ENCODE peak calls at places on chromosomes 16 and 17, in four cellular contexts. Q is HepG2, X is WTC11, F is A549. V is an unnamed sample.

GRCh38 chr17:17231621-17232302 is 5.2 kb downstream of the FLCN start:
- DNase-seq in Q (no peak), X (no peak), F (no peak), V (no peak)

GRCh38 chr16:22861585-22861984 is 47.6 kb downstream of the HS3ST2 start:
- DNase-seq in Q (no peak), X (no peak), F (no peak), V (no peak)

GRCh38 chr17:75077490-75078096 is 10.2 kb upstream of the SLC16A5 start:
- DNase-seq in Q (no peak), X (peak), F (no peak), V (no peak)

GRCh38 chr17:48543854-48544355 is 1.0 kb downstream of the HOXB2 start:
- DNase-seq in Q (no peak), X (no peak), F (no peak), V (no peak)

GRCh38 chr16:2467301-2468141 is 3.6 kb upstream of the NTN3 start:
- DNase-seq in Q (no peak), X (peak), F (peak), V (no peak)

GRCh38 chr16:21982108-21982507 is 18.8 kb downstream of the PDZD9 start:
- DNase-seq in Q (no peak), X (no peak), F (no peak), V (no peak)

GRCh38 chr17:50774225-50774803 is 7.0 kb upstream of the ANKRD40CL start:
- DNase-seq in Q (no peak), X (no peak), F (no peak), V (no peak)

GRCh38 chr16:11465675-11466074 is 120.4 kb downstream of the RMI2 start:
- DNase-seq in Q (no peak), X (no peak), F (no peak), V (no peak)

GRCh38 chr17:8954339-8954738 is 11.2 kb downstream of the PIK3R5 start:
- DNase-seq in Q (no peak), X (peak), F (no peak), V (no peak)

GRCh38 chr16:30397776-30398659 is 2.8 kb downstream of the ZNF48 start:
- DNase-seq in Q (no peak), X (no peak), F (no peak), V (no peak)

GRCh38 chr16:22428654-22429053 is 54.2 kb upstream of the CDR2 start:
- DNase-seq in Q (no peak), X (no peak), F (no peak), V (no peak)

GRCh38 chr17:35244345-35245195 is 1.7 kb downstream of the SLFN5 start:
- DNase-seq in Q (peak), X (peak), F (peak), V (peak)

GRCh38 chr17:60248618-60249516 is 99.1 kb downstream of the CA4 start:
- DNase-seq in Q (no peak), X (no peak), F (no peak), V (no peak)

GRCh38 chr16:8583712-8584111 is 6.6 kb downstream of the TMEM114 start:
- DNase-seq in Q (no peak), X (peak), F (no peak), V (peak)

GRCh38 chr16:75219838-75220237 is 1.1 kb downstream of the CTRB1 start:
- DNase-seq in Q (no peak), X (no peak), F (no peak), V (no peak)

GRCh38 chr16:68253721-68254120 is 8.5 kb downstream of the PLA2G15 start:
- DNase-seq in Q (peak), X (no peak), F (no peak), V (no peak)

GRCh38 chr17:52378860-52379259 is 220.3 kb upstream of the CA10 start:
- DNase-seq in Q (peak), X (no peak), F (no peak), V (no peak)

GRCh38 chr16:67943619-67944503 is at the start of gene LCAT:
- DNase-seq in Q (peak), X (no peak), F (no peak), V (peak)

GRCh38 chr16:1237990-1238389 is 2.5 kb upstream of the TPSAB1 start:
- DNase-seq in Q (no peak), X (no peak), F (no peak), V (no peak)

GRCh38 chr17:6153416-6153815 is 83.2 kb downstream of the WSCD1 start:
- DNase-seq in Q (no peak), X (no peak), F (no peak), V (no peak)

GRCh38 chr16:29702307-29702706 is 23.3 kb downstream of the QPRT start:
- DNase-seq in Q (no peak), X (no peak), F (no peak), V (no peak)

GRCh38 chr16:69935740-69936139 is 15.4 kb upstream of the CLEC18A start:
- DNase-seq in Q (no peak), X (no peak), F (no peak), V (no peak)
- TF ChIP-seq NR3C1 in Q (no peak), X (no peak), F (no peak), V (no peak)

GRCh38 chr17:42577140-42577531 is 393 bp downstream of the PSMC3IP start:
- DNase-seq in Q (no peak), X (no peak), F (no peak), V (no peak)
- TF ChIP-seq NR3C1 in Q (no peak), X (no peak), F (no peak), V (no peak)

GRCh38 chr16:86609115-86609514 is 30.8 kb downstream of the FOXL1 start:
- DNase-seq in Q (no peak), X (no peak), F (peak), V (no peak)
- TF ChIP-seq NR3C1 in Q (no peak), X (no peak), F (no peak), V (no peak)

DNA sequence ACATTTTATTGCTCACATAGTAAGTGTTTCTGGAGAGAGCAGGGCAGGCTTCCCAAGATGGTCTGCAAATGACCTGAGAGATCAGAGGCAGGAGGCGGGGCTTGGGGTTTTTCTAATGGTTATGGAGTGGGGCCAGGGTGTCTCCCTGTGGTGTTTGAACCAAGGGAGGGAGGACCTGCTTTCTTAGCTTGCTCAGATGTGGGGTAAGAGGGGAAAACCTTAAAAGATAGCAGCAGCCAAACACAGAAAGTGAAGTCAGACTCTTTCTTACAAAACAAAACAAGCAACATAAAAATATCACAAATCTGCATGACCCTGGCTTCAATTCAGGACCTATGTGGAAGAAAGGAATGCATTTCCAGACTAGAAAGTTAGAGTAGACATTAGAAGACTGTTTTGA is 22.9 kb upstream of the DNAJA2 start:
- DNase-seq in Q (no peak), X (peak), F (no peak), V (peak)
- TF ChIP-seq NR3C1 in Q (no peak), X (no peak), F (no peak), V (no peak)